ENCODE peak calls at places on chromosomes 12 and 14, in five cellular contexts. U is lower lobe of right lung, N is tibial artery, V is IMR-90, F is breast epithelium. R is an unnamed sample. For H3K4me1, the result is how much of the 10 kb centered on the place peaks cover.

GRCh38 chr12:101490286-101490920 is 15.3 kb downstream of the SPIC start:
- DNase-seq in U (no peak), N (no peak), V (no peak), F (no peak), R (no peak)

GRCh38 chr14:76961631-76962302 is 66.7 kb downstream of the IRF2BPL start:
- DNase-seq in U (peak), N (peak), V (peak), F (peak), R (peak)

GRCh38 chr14:99320621-99321235 is 48.7 kb upstream of the BCL11B start:
- DNase-seq in U (no peak), N (no peak), V (no peak), F (peak), R (no peak)

GRCh38 chr14:85093631-85094330 is 436.2 kb upstream of the FLRT2 start:
- DNase-seq in U (no peak), N (no peak), V (peak), F (no peak), R (no peak)

GRCh38 chr12:111366583-111366982 is 2.3 kb downstream of the PHETA1 start:
- DNase-seq in U (no peak), N (no peak), V (no peak), F (no peak), R (no peak)

GRCh38 chr12:67482751-67483661 is 165.5 kb upstream of the DYRK2 start:
- DNase-seq in U (peak), N (peak), V (peak), F (peak), R (no peak)

GRCh38 chr14:64465208-64465821 is at the start of gene AKAP5:
- DNase-seq in U (peak), N (peak), V (peak), F (no peak), R (no peak)

GRCh38 chr14:23056257-23056955 is 914 bp downstream of the CDH24 start:
- DNase-seq in U (peak), N (peak), V (peak), F (no peak), R (no peak)

GRCh38 chr12:105109465-105110212 is 2.1 kb downstream of the WASHC4 start:
- DNase-seq in U (no peak), N (no peak), V (peak), F (no peak), R (peak)

GRCh38 chr14:105249175-105250007 is 1.1 kb downstream of the BTBD6 start:
- DNase-seq in U (peak), N (no peak), V (peak), F (no peak), R (peak)

GRCh38 chr14:105247715-105248367 is 492 bp upstream of the BTBD6 start:
- DNase-seq in U (peak), N (no peak), V (no peak), F (no peak), R (no peak)

GRCh38 chr14:105247026-105247425 is 1.3 kb upstream of the BTBD6 start:
- DNase-seq in U (no peak), N (no peak), V (no peak), F (no peak), R (no peak)

GRCh38 chr14:105250008-105250366 is 1.7 kb downstream of the BTBD6 start:
- DNase-seq in U (no peak), N (no peak), V (no peak), F (no peak), R (no peak)

DNA sequence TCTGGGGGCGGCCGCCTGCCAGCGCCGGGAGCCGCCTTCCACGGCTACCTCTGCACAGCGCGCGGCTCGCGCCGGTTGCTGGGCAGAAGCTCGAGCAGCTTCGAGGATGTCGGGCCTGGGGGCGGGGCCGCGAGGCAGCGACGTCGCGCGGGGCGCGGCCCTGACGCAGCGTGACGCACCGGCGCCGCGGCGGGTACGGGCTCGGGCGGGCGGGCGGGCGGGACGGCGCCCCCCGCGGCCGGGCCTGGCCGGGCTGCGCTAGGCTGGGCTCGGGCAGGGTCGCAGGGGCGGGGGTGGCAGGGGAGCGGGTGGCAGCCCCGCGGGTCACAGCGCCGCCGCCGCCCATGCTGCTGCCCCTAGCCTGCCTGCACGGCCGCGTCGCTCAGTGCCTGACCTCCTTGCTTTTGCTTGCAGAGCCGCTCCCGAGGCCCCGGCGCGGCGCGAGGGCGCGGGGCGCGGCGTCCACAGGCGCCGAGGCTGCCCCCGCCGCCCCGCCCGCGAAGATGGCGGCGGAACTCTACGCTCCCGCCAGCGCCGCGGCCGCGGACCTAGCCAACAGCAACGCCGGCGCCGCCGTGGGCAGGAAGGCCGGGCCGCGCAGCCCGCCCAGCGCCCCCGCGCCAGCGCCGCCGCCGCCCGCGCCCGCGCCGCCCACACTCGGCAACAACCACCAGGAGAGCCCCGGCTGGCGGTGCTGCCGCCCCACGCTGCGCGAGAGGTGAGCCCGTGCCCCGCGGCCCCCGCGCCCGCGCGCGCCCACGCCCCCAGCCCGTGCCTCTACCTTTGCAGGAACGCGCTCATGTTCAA is at the start of gene BTBD6:
- DNase-seq in U (peak), N (peak), V (peak), F (peak), R (peak)
- H3K27ac ChIP-seq in U (peak), N (peak), V (peak), F (peak), R (peak)

DNA sequence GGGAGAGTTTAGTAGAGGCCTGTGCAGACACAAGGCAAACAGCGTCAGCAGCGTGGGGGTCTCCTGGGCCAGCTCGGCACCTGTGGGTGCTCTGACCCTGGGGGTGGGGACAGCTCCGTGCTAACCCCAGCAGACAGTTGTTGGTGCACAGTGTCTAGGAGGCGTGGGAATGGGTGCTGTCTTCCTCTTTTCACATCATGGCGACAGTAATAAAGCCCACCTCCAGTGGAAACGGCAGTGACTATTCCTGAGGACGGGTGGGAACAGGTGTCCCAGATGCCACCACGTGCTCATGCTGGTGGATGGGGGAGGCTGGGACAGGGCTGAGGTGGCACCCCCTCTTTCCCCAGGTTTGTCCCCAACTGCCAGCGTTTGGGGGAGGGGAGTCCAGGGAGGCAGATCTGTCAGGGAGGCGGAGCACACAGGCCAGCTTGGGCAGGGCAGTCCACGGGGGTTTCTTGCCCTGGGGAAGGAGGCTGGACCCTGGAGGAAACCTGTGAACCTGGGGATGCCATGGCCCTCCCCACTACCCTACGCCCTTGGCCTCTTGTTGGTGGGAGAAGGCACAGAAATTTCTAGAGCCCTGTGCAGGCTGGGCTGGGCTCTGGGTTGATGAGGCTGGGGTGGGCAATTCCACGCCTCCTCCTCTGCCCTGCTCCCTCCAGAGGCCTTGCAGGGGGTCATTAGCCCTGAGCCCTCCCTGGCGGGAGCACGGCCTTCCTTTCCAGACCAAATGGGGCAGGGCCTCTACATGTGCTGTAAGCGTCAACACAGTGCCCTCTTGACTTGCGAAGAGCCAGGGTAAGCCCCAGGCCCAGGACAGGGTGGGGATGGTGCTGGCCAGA is 3.8 kb downstream of the ZBTB42 start:
- DNase-seq in U (no peak), N (no peak), V (no peak), F (no peak), R (no peak)
- H3K4me1 ChIP-seq in U (under half), N (under half), V (under half), F (under half), R (under half)

DNA sequence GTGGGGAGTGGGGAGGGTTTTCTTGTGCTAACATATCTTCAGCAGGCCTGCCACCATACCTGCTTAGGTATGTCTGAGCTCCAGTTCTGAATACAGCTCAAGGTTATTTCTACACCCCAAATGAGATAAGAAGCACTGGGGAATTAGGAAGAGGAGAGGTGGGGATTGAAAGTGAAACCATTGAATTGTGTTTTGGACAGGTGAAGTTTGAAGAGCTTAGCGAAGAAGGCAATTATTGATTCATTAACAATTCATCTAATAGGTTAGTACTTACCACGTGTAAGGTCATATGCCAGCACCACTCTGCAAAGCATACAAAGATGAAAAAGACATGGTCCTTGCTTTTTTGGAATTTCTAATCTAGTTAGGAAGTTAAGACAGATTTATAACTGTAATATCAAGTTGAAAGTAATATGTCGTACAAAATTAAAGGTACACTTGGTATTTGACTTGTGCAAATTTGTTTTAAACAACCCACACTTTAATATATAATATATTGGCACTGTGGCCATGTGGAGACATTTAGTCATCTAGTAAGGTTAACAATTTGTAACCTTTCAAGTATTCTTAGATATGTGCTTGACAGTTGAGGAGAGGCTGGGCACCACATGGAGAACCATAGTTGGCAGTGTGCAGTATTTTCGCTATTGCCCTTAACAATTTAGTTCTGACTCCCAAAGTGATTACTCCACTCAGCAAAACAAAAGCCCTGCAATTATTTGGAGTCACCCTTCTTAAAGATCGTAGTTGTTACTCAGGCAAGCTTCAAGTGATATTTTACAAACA is 3.6 kb downstream of the SMCO3 start:
- DNase-seq in U (no peak), N (no peak), V (no peak), F (no peak), R (no peak)
- H3K27ac ChIP-seq in U (no peak), N (no peak), V (no peak), F (no peak), R (no peak)

DNA sequence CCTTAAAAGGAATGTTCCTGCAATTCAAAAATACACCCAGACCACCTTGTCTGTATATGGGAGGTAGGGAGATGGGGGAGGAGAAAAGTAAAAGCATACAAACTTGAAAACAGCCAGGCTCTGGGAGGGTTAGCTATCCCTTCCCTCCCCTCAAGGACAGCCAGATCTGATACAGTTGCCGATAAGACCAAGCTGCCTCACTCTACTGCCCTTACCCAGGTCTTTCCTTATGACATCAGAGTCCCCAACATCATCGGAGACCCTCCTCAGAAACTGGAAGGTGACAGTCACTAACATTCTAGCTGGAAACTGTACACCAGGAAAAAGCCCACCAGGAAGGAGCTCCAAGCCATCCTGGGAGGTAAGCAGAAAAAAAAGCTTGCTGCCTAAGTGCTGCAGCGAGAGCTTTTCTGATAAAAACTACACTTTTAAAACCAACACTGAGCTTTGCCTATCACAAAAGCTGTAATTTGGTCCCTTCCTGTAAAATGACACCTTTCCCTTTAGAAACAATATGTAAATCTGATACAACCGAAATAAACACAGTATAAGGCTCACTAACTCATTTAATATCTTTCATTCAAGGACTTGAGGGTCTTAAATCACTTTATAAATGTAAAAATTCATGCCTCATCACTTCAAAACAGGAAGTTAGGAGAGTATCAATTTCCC is 20.5 kb upstream of the PLEKHH1 start:
- DNase-seq in U (no peak), N (no peak), V (no peak), F (no peak), R (no peak)
- H3K4me1 ChIP-seq in U (under half), N (under half), V (under half), F (under half), R (under half)

DNA sequence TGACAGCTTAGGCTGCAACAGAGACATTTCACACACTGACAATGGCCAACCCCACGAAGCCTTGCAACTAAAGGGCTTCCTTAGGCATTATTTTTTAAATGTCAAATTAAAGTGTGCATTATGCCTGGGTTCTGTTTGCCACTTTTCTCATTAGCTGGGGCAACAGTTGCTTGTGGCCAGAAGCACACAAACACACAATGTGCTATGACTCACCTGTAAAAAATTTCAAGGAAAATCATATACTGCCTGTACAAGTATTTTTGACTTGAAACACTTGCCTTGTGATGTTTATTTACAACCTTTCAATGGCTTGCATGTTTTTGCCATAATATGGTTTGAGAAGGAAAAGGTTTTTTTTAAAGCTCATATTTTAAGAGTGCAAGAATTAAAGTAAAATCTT is 1.9 kb downstream of the NTN4 start:
- DNase-seq in U (no peak), N (no peak), V (peak), F (no peak), R (peak)
- H3K27ac ChIP-seq in U (peak), N (peak), V (peak), F (peak), R (no peak)

GRCh38 chr12:116713529-116713928 is 24.3 kb downstream of the SPRING1 start:
- DNase-seq in U (no peak), N (no peak), V (no peak), F (no peak), R (no peak)
- H3K4me1 ChIP-seq in U (under half), N (under half), V (under half), F (under half), R (under half)

DNA sequence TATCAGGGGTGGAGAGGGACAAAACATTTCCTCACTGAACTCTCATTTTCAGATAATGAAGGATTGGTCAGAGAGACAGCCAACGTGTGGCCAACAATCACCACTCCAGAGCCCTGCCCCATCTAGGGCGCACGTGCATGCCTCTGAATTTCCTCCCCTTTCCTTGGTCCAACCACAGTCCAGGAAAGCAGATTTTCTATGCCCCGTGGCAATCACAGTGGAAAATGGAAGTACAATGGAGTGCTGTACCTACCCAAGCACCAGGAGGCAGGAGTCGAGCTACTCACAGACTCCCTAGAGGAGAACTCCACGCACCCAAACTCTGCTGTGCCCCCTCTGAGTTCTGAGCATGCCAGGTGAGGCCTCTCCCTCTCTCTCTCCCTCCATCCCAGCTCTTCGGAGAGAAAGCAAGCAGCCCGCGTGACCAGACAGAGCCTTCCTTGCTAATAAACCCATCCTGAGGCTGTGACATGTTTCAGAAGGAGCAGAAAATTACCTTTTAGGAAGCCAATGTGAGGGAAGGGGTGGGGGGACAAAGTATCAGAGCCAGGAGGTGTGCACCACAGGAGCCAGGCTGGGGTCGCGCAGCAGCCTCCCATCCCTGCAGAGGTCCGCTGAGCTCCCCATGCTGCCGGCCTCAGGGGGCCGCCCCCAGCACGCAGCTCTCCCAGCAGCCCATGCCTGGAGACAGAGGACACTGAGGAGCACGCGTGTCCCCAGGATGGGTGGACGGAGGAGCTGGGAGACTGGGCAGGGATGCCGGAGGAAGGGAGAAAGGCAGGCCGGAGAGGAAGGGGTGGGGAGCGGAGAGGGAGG is 73.4 kb downstream of the PITPNM2 start:
- DNase-seq in U (no peak), N (no peak), V (no peak), F (no peak), R (no peak)
- H3K27ac ChIP-seq in U (no peak), N (no peak), V (no peak), F (no peak), R (no peak)